ENCODE peak calls at places on chromosomes 4 and X, in nine cellular contexts. U is hepatocyte, P is IMR-90, C is mammary epithelial cell, F is A549, S is H9, B is astrocyte, M is H1, K is GM23248. T is an unnamed sample.
A peak's percentile ranks its signal among the peaks of the same experiment; 100 is the strongest.

GRCh38 chrX:40462797-40463196 is 118.0 kb upstream of the ATP6AP2 start:
- DNase-seq in U (no peak), P (no peak), C (no peak), F (no peak), S (no peak), B (peak; percentile 18), M (no peak), K (no peak), T (no peak)

GRCh38 chrX:118644378-118644777 is 83.0 kb upstream of the IL13RA1 start:
- DNase-seq in U (peak; percentile 29), P (peak; percentile 68), C (peak; percentile 23), F (peak; percentile 72), S (no peak), B (peak; percentile 20), M (no peak), K (peak; percentile 51), T (no peak)

GRCh38 chr4:87353592-87353991 is 30.9 kb upstream of the HSD17B13 start:
- DNase-seq in U (peak; percentile 62), P (peak; percentile 48), C (peak; percentile 29), F (peak; percentile 48), S (peak; percentile 34), B (no peak), M (peak; percentile 13), K (peak; percentile 84), T (peak; percentile 80)

GRCh38 chr4:122932763-122933162 is 10.4 kb upstream of the NUDT6 start:
- DNase-seq in U (no peak), P (no peak), C (no peak), F (no peak), S (no peak), B (no peak), M (no peak), K (no peak), T (no peak)

GRCh38 chr4:119638359-119638758 is 9.8 kb upstream of the PDE5A start:
- DNase-seq in U (no peak), P (no peak), C (no peak), F (no peak), S (no peak), B (peak; percentile 35), M (no peak), K (no peak), T (peak; percentile 25)

GRCh38 chrX:29136904-29137303 is 549.7 kb downstream of the IL1RAPL1 start:
- DNase-seq in U (no peak), P (no peak), C (no peak), F (no peak), S (no peak), B (no peak), M (no peak), K (no peak), T (no peak)

GRCh38 chr4:73614468-73614867 is 5.8 kb downstream of the RASSF6 start:
- DNase-seq in U (no peak), P (no peak), C (no peak), F (no peak), S (no peak), B (no peak), M (no peak), K (no peak), T (no peak)

GRCh38 chr4:158538176-158538575 is 16.5 kb downstream of the RXFP1 start:
- DNase-seq in U (no peak), P (peak; percentile 53), C (peak; percentile 68), F (no peak), S (no peak), B (peak; percentile 87), M (no peak), K (peak; percentile 87), T (no peak)

GRCh38 chr4:153257151-153257620 is 52.9 kb downstream of the TRIM2 start:
- DNase-seq in U (peak; percentile 70), P (peak; percentile 83), C (no peak), F (no peak), S (peak; percentile 77), B (peak; percentile 73), M (no peak), K (peak; percentile 85), T (no peak)

GRCh38 chrX:75547783-75548182 is 24.9 kb upstream of the ZDHHC15 start:
- DNase-seq in U (peak; percentile 49), P (no peak), C (no peak), F (no peak), S (no peak), B (no peak), M (no peak), K (peak; percentile 0), T (no peak)

GRCh38 chrX:49077941-49078340 is 1.7 kb downstream of the WDR45 start:
- DNase-seq in U (no peak), P (no peak), C (no peak), F (no peak), S (no peak), B (no peak), M (no peak), K (no peak), T (peak; percentile 25)

GRCh38 chrX:57364145-57364544 is 77.6 kb downstream of the FAAH2 start:
- DNase-seq in U (no peak), P (no peak), C (no peak), F (no peak), S (no peak), B (no peak), M (no peak), K (no peak), T (no peak)

GRCh38 chrX:18490816-18491215 is 65.4 kb downstream of the CDKL5 start:
- DNase-seq in U (no peak), P (peak; percentile 18), C (no peak), F (no peak), S (no peak), B (no peak), M (no peak), K (no peak), T (no peak)

GRCh38 chr4:150381671-150382427 is 200.1 kb upstream of the MAB21L2 start:
- DNase-seq in U (no peak), P (peak; percentile 52), C (no peak), F (no peak), S (no peak), B (peak; percentile 46), M (no peak), K (peak; percentile 48), T (no peak)

GRCh38 chrX:10484683-10485247 is 135.6 kb downstream of the MID1 start:
- DNase-seq in U (no peak), P (peak; percentile 23), C (peak; percentile 79), F (peak; percentile 61), S (no peak), B (peak; percentile 58), M (no peak), K (peak; percentile 27), T (no peak)

GRCh38 chr4:113051361-113051760 is 1.9 kb downstream of the ANK2 start:
- DNase-seq in U (no peak), P (no peak), C (no peak), F (no peak), S (no peak), B (no peak), M (no peak), K (no peak), T (no peak)

GRCh38 chr4:40055379-40055872 is 1.2 kb upstream of the N4BP2 start:
- DNase-seq in U (no peak), P (no peak), C (no peak), F (no peak), S (no peak), B (peak; percentile 62), M (no peak), K (no peak), T (peak; percentile 64)

GRCh38 chr4:41927761-41928499 is 7.3 kb upstream of the TMEM33 start:
- DNase-seq in U (no peak), P (no peak), C (no peak), F (no peak), S (no peak), B (no peak), M (no peak), K (no peak), T (peak; percentile 20)

GRCh38 chr4:157837071-157837470 is 335.8 kb downstream of the GASK1B start:
- DNase-seq in U (no peak), P (no peak), C (no peak), F (no peak), S (no peak), B (no peak), M (no peak), K (no peak), T (no peak)

GRCh38 chrX:64306712-64307111 is 76.3 kb upstream of the ASB12 start:
- DNase-seq in U (no peak), P (no peak), C (no peak), F (no peak), S (no peak), B (no peak), M (no peak), K (no peak), T (no peak)
- H3K9me3 ChIP-seq in U (no peaks in the 10 kb centered on the region), P (peaks cover 2% of the 10 kb centered on the region), C (peaks cover 5% of the 10 kb centered on the region), F (no peaks in the 10 kb centered on the region), S (peaks cover 28% of the 10 kb centered on the region), B (no peaks in the 10 kb centered on the region), M (peaks cover 10% of the 10 kb centered on the region), K (no peaks in the 10 kb centered on the region), T (peaks cover 9% of the 10 kb centered on the region)

GRCh38 chr4:76803522-76803921 is 94.4 kb downstream of the SOWAHB start:
- DNase-seq in U (peak; percentile 75), P (peak; percentile 92), C (peak; percentile 97), F (peak; percentile 24), S (no peak), B (peak; percentile 97), M (no peak), K (peak; percentile 88), T (no peak)
- H3K4me2 ChIP-seq in U (no peak overlapping the region), P (peak overlapping the region; percentile 8), C (peak overlapping the region; percentile 22), F (peak overlapping the region; percentile 8), S (no peak overlapping the region), B (peak overlapping the region; percentile 74), M (peak overlapping the region; percentile 10), K (peak overlapping the region; percentile 29), T (no peak overlapping the region)

DNA sequence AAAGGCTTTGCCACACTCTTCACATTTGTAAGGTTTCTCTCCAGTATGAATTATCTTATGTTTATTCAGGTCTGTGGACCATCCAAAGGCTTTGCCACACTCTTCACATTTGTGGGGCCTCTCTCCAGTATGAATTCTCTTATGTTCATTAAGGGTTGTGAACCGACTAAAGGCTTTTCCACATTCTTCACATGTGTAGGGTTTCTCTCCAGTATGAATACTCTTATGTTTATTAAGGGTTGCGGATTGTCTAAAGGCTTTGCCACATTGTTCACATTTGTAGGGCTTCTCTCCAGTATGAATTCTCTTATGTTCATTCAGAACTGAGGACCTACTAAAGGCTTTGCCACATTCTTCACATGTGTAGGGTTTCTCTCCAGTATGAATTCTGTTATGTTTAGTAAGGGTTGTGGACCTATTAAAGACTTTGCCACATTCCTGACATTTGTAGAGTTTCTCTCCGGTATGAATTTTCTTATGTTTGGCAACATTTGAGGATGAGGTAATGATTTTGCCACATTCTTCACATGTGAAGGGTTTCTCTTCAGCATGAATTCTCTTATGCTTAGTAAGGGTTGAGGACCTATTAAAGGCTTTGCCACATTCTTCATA is 33.7 kb downstream of the ZNF732 start:
- DNase-seq in U (no peak), P (no peak), C (no peak), F (no peak), S (no peak), B (no peak), M (no peak), K (no peak), T (no peak)
- H3K9me3 ChIP-seq in U (peaks cover 45% of the 10 kb centered on the region), P (peaks cover 22% of the 10 kb centered on the region), C (peaks cover 42% of the 10 kb centered on the region), F (peaks cover 34% of the 10 kb centered on the region), S (peaks cover 40% of the 10 kb centered on the region), B (peaks cover 30% of the 10 kb centered on the region), M (peaks cover 75% of the 10 kb centered on the region), K (peaks cover 24% of the 10 kb centered on the region), T (peaks cover 53% of the 10 kb centered on the region)

DNA sequence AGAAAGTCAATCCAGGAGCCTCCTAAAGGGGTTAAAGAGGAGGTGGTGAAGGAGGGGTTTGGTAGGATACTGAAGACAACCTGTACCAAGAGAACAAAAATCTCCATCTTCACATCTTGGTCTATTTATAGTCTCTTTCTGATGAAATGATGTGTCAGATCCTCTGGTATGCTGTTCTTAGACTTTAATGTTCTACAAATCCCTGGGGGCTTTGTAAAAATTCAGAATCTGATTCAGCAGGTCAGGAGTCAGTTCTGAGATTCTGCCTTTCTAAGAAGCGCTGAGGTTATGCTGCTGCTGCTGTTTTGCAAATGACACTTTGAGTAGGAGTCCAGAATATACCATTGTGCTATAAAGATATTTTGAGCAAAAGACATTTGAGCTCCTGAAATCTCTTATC is 172.9 kb upstream of the GLRA2 start:
- DNase-seq in U (no peak), P (no peak), C (peak; percentile 50), F (no peak), S (no peak), B (no peak), M (no peak), K (peak; percentile 81), T (no peak)
- H3K4me2 ChIP-seq in U (no peak overlapping the region), P (no peak overlapping the region), C (no peak overlapping the region), F (no peak overlapping the region), S (no peak overlapping the region), B (no peak overlapping the region), M (no peak overlapping the region), K (peak overlapping the region; percentile 28), T (no peak overlapping the region)

T was measured in Karpas-422.